ENCODE peak calls at places on chromosomes 6 and 20, in nine cellular contexts. One of them, this sample, is unnamed.

GRCh38 chr20:3080939-3081388 is 3.6 kb downstream of the AVP start:
- DNase-seq in GM23338: no peak
- DNase-seq in amygdala: peak; percentile 28
- DNase-seq in pancreas: no peak
- DNase-seq in stimulated activated CD4-positive, alpha-beta T cell treated with anti-CD3 and anti-CD28 coated beads, Interleukin-1b, Interleukin-23, amount 100 ng/mL, for 1 hour: no peak
- DNase-seq in thoracic aorta: no peak
- DNase-seq in fibroblast of mammary gland: peak; percentile 88
- DNase-seq in substantia nigra: peak; percentile 17
- DNase-seq in progenitor cell of endocrine pancreas: no peak
- DNase-seq in this sample: peak; percentile 86

GRCh38 chr6:166997768-166998255 is 1.4 kb upstream of the CEP43 start:
- DNase-seq in stimulated activated CD4-positive, alpha-beta T cell treated with anti-CD3 and anti-CD28 coated beads, Interleukin-1b, Interleukin-23, amount 100 ng/mL, for 1 hour: no peak
- DNase-seq in pancreas: peak; percentile 55
- DNase-seq in progenitor cell of endocrine pancreas: peak; percentile 36
- DNase-seq in fibroblast of mammary gland: peak; percentile 75
- DNase-seq in thoracic aorta: no peak
- DNase-seq in GM23338: peak; percentile 84
- DNase-seq in amygdala: peak; percentile 18
- DNase-seq in substantia nigra: peak; percentile 29
- DNase-seq in this sample: peak; percentile 59

GRCh38 chr6:42451146-42451594 is 556 bp downstream of the TRERF1 start:
- DNase-seq in thoracic aorta: no peak
- DNase-seq in stimulated activated CD4-positive, alpha-beta T cell treated with anti-CD3 and anti-CD28 coated beads, Interleukin-1b, Interleukin-23, amount 100 ng/mL, for 1 hour: no peak
- DNase-seq in fibroblast of mammary gland: no peak
- DNase-seq in GM23338: no peak
- DNase-seq in progenitor cell of endocrine pancreas: no peak
- DNase-seq in substantia nigra: no peak
- DNase-seq in amygdala: no peak
- DNase-seq in pancreas: no peak
- DNase-seq in this sample: no peak

GRCh38 chr6:129699661-129700060 is 10.3 kb downstream of the ARHGAP18 start:
- DNase-seq in substantia nigra: no peak
- DNase-seq in stimulated activated CD4-positive, alpha-beta T cell treated with anti-CD3 and anti-CD28 coated beads, Interleukin-1b, Interleukin-23, amount 100 ng/mL, for 1 hour: no peak
- DNase-seq in amygdala: no peak
- DNase-seq in progenitor cell of endocrine pancreas: no peak
- DNase-seq in thoracic aorta: no peak
- DNase-seq in GM23338: no peak
- DNase-seq in fibroblast of mammary gland: no peak
- DNase-seq in pancreas: no peak
- DNase-seq in this sample: no peak

GRCh38 chr20:40942015-40942414 is 86.6 kb upstream of the TOP1 start:
- DNase-seq in stimulated activated CD4-positive, alpha-beta T cell treated with anti-CD3 and anti-CD28 coated beads, Interleukin-1b, Interleukin-23, amount 100 ng/mL, for 1 hour: no peak
- DNase-seq in amygdala: no peak
- DNase-seq in fibroblast of mammary gland: no peak
- DNase-seq in pancreas: no peak
- DNase-seq in GM23338: no peak
- DNase-seq in substantia nigra: no peak
- DNase-seq in progenitor cell of endocrine pancreas: no peak
- DNase-seq in thoracic aorta: no peak
- DNase-seq in this sample: no peak

GRCh38 chr20:5657190-5657872 is 92.9 kb upstream of the SHLD1 start:
- DNase-seq in stimulated activated CD4-positive, alpha-beta T cell treated with anti-CD3 and anti-CD28 coated beads, Interleukin-1b, Interleukin-23, amount 100 ng/mL, for 1 hour: no peak
- DNase-seq in GM23338: no peak
- DNase-seq in progenitor cell of endocrine pancreas: no peak
- DNase-seq in thoracic aorta: no peak
- DNase-seq in pancreas: no peak
- DNase-seq in amygdala: no peak
- DNase-seq in fibroblast of mammary gland: peak; percentile 98
- DNase-seq in substantia nigra: no peak
- DNase-seq in this sample: no peak

GRCh38 chr6:30238178-30238795 is 25.1 kb upstream of the TRIM26 start:
- DNase-seq in pancreas: no peak
- DNase-seq in thoracic aorta: no peak
- DNase-seq in GM23338: peak; percentile 60
- DNase-seq in stimulated activated CD4-positive, alpha-beta T cell treated with anti-CD3 and anti-CD28 coated beads, Interleukin-1b, Interleukin-23, amount 100 ng/mL, for 1 hour: no peak
- DNase-seq in amygdala: no peak
- DNase-seq in fibroblast of mammary gland: peak; percentile 37
- DNase-seq in substantia nigra: no peak
- DNase-seq in progenitor cell of endocrine pancreas: no peak
- DNase-seq in this sample: no peak

GRCh38 chr6:36131517-36132220 is 1.4 kb downstream of the MAPK13 start:
- DNase-seq in thoracic aorta: no peak
- DNase-seq in fibroblast of mammary gland: peak; percentile 87
- DNase-seq in amygdala: no peak
- DNase-seq in progenitor cell of endocrine pancreas: no peak
- DNase-seq in substantia nigra: no peak
- DNase-seq in stimulated activated CD4-positive, alpha-beta T cell treated with anti-CD3 and anti-CD28 coated beads, Interleukin-1b, Interleukin-23, amount 100 ng/mL, for 1 hour: no peak
- DNase-seq in pancreas: peak; percentile 88
- DNase-seq in GM23338: no peak
- DNase-seq in this sample: peak; percentile 45

GRCh38 chr20:57323034-57323433 is 6.6 kb upstream of the SPO11 start:
- DNase-seq in GM23338: peak; percentile 50
- DNase-seq in progenitor cell of endocrine pancreas: no peak
- DNase-seq in substantia nigra: no peak
- DNase-seq in stimulated activated CD4-positive, alpha-beta T cell treated with anti-CD3 and anti-CD28 coated beads, Interleukin-1b, Interleukin-23, amount 100 ng/mL, for 1 hour: no peak
- DNase-seq in thoracic aorta: no peak
- DNase-seq in fibroblast of mammary gland: peak; percentile 21
- DNase-seq in amygdala: no peak
- DNase-seq in pancreas: no peak
- DNase-seq in this sample: no peak

GRCh38 chr6:29763491-29764289 is 40.5 kb downstream of the HLA-F start:
- DNase-seq in stimulated activated CD4-positive, alpha-beta T cell treated with anti-CD3 and anti-CD28 coated beads, Interleukin-1b, Interleukin-23, amount 100 ng/mL, for 1 hour: no peak
- DNase-seq in amygdala: no peak
- DNase-seq in pancreas: no peak
- DNase-seq in GM23338: no peak
- DNase-seq in progenitor cell of endocrine pancreas: no peak
- DNase-seq in thoracic aorta: no peak
- DNase-seq in fibroblast of mammary gland: peak; percentile 93
- DNase-seq in substantia nigra: no peak
- DNase-seq in this sample: no peak

GRCh38 chr20:59145926-59146800 is 17.5 kb upstream of the ZNF831 start:
- DNase-seq in stimulated activated CD4-positive, alpha-beta T cell treated with anti-CD3 and anti-CD28 coated beads, Interleukin-1b, Interleukin-23, amount 100 ng/mL, for 1 hour: peak; percentile 51
- DNase-seq in substantia nigra: no peak
- DNase-seq in fibroblast of mammary gland: no peak
- DNase-seq in pancreas: no peak
- DNase-seq in progenitor cell of endocrine pancreas: no peak
- DNase-seq in amygdala: no peak
- DNase-seq in GM23338: no peak
- DNase-seq in thoracic aorta: no peak
- DNase-seq in this sample: no peak

GRCh38 chr6:149906405-149906804 is 8.5 kb upstream of the RAET1E start:
- DNase-seq in pancreas: no peak
- DNase-seq in amygdala: no peak
- DNase-seq in progenitor cell of endocrine pancreas: no peak
- DNase-seq in substantia nigra: no peak
- DNase-seq in GM23338: no peak
- DNase-seq in thoracic aorta: no peak
- DNase-seq in stimulated activated CD4-positive, alpha-beta T cell treated with anti-CD3 and anti-CD28 coated beads, Interleukin-1b, Interleukin-23, amount 100 ng/mL, for 1 hour: no peak
- DNase-seq in fibroblast of mammary gland: no peak
- DNase-seq in this sample: no peak

GRCh38 chr6:154868143-154868594 is 126.9 kb upstream of the TIAM2 start:
- DNase-seq in amygdala: no peak
- DNase-seq in progenitor cell of endocrine pancreas: no peak
- DNase-seq in pancreas: no peak
- DNase-seq in stimulated activated CD4-positive, alpha-beta T cell treated with anti-CD3 and anti-CD28 coated beads, Interleukin-1b, Interleukin-23, amount 100 ng/mL, for 1 hour: no peak
- DNase-seq in fibroblast of mammary gland: peak; percentile 75
- DNase-seq in substantia nigra: no peak
- DNase-seq in GM23338: peak; percentile 85
- DNase-seq in thoracic aorta: no peak
- DNase-seq in this sample: no peak

GRCh38 chr6:137236581-137237355 is 17.6 kb upstream of the IFNGR1 start:
- DNase-seq in progenitor cell of endocrine pancreas: no peak
- DNase-seq in thoracic aorta: no peak
- DNase-seq in GM23338: no peak
- DNase-seq in substantia nigra: no peak
- DNase-seq in amygdala: no peak
- DNase-seq in pancreas: no peak
- DNase-seq in fibroblast of mammary gland: no peak
- DNase-seq in stimulated activated CD4-positive, alpha-beta T cell treated with anti-CD3 and anti-CD28 coated beads, Interleukin-1b, Interleukin-23, amount 100 ng/mL, for 1 hour: no peak
- DNase-seq in this sample: no peak

GRCh38 chr6:1558388-1558787 is 51.3 kb upstream of the FOXC1 start:
- DNase-seq in thoracic aorta: no peak
- DNase-seq in fibroblast of mammary gland: peak; percentile 61
- DNase-seq in substantia nigra: no peak
- DNase-seq in GM23338: peak; percentile 23
- DNase-seq in pancreas: no peak
- DNase-seq in amygdala: no peak
- DNase-seq in stimulated activated CD4-positive, alpha-beta T cell treated with anti-CD3 and anti-CD28 coated beads, Interleukin-1b, Interleukin-23, amount 100 ng/mL, for 1 hour: no peak
- DNase-seq in progenitor cell of endocrine pancreas: no peak
- DNase-seq in this sample: no peak

GRCh38 chr20:19824861-19825260 is 66.8 kb downstream of the RIN2 start:
- DNase-seq in thoracic aorta: no peak
- DNase-seq in stimulated activated CD4-positive, alpha-beta T cell treated with anti-CD3 and anti-CD28 coated beads, Interleukin-1b, Interleukin-23, amount 100 ng/mL, for 1 hour: no peak
- DNase-seq in GM23338: no peak
- DNase-seq in amygdala: no peak
- DNase-seq in pancreas: no peak
- DNase-seq in fibroblast of mammary gland: peak; percentile 44
- DNase-seq in progenitor cell of endocrine pancreas: no peak
- DNase-seq in substantia nigra: no peak
- DNase-seq in this sample: no peak

GRCh38 chr20:48284837-48285236 is 499.6 kb upstream of the SULF2 start:
- DNase-seq in thoracic aorta: no peak
- DNase-seq in pancreas: no peak
- DNase-seq in fibroblast of mammary gland: no peak
- DNase-seq in stimulated activated CD4-positive, alpha-beta T cell treated with anti-CD3 and anti-CD28 coated beads, Interleukin-1b, Interleukin-23, amount 100 ng/mL, for 1 hour: no peak
- DNase-seq in progenitor cell of endocrine pancreas: no peak
- DNase-seq in substantia nigra: no peak
- DNase-seq in GM23338: no peak
- DNase-seq in amygdala: no peak
- DNase-seq in this sample: no peak

GRCh38 chr6:3259491-3259958 is 778 bp downstream of the PSMG4 start:
- DNase-seq in GM23338: peak; percentile 65
- DNase-seq in stimulated activated CD4-positive, alpha-beta T cell treated with anti-CD3 and anti-CD28 coated beads, Interleukin-1b, Interleukin-23, amount 100 ng/mL, for 1 hour: no peak
- DNase-seq in progenitor cell of endocrine pancreas: no peak
- DNase-seq in amygdala: no peak
- DNase-seq in fibroblast of mammary gland: no peak
- DNase-seq in pancreas: no peak
- DNase-seq in substantia nigra: peak; percentile 48
- DNase-seq in thoracic aorta: no peak
- DNase-seq in this sample: peak; percentile 38

GRCh38 chr6:91299544-91300491 is 712.9 kb upstream of the MAP3K7 start:
- DNase-seq in pancreas: no peak
- DNase-seq in amygdala: no peak
- DNase-seq in thoracic aorta: no peak
- DNase-seq in GM23338: peak; percentile 78
- DNase-seq in progenitor cell of endocrine pancreas: no peak
- DNase-seq in substantia nigra: no peak
- DNase-seq in fibroblast of mammary gland: peak; percentile 1
- DNase-seq in stimulated activated CD4-positive, alpha-beta T cell treated with anti-CD3 and anti-CD28 coated beads, Interleukin-1b, Interleukin-23, amount 100 ng/mL, for 1 hour: no peak
- DNase-seq in this sample: peak; percentile 29

GRCh38 chr20:63973636-63974401 is 4.1 kb upstream of the ZNF512B start:
- DNase-seq in amygdala: peak; percentile 75
- DNase-seq in pancreas: peak; percentile 93
- DNase-seq in substantia nigra: peak; percentile 79
- DNase-seq in GM23338: peak; percentile 91
- DNase-seq in fibroblast of mammary gland: peak; percentile 76
- DNase-seq in progenitor cell of endocrine pancreas: peak; percentile 90
- DNase-seq in thoracic aorta: no peak
- DNase-seq in stimulated activated CD4-positive, alpha-beta T cell treated with anti-CD3 and anti-CD28 coated beads, Interleukin-1b, Interleukin-23, amount 100 ng/mL, for 1 hour: peak; percentile 80
- DNase-seq in this sample: peak; percentile 95

GRCh38 chr20:4998160-4998651 is 3.1 kb downstream of the SLC23A2 start:
- DNase-seq in amygdala: no peak
- DNase-seq in stimulated activated CD4-positive, alpha-beta T cell treated with anti-CD3 and anti-CD28 coated beads, Interleukin-1b, Interleukin-23, amount 100 ng/mL, for 1 hour: no peak
- DNase-seq in progenitor cell of endocrine pancreas: no peak
- DNase-seq in thoracic aorta: no peak
- DNase-seq in GM23338: peak; percentile 61
- DNase-seq in fibroblast of mammary gland: no peak
- DNase-seq in substantia nigra: no peak
- DNase-seq in pancreas: no peak
- DNase-seq in this sample: no peak

GRCh38 chr6:150775804-150776203 is 89.7 kb upstream of the MTHFD1L start:
- DNase-seq in progenitor cell of endocrine pancreas: no peak
- DNase-seq in stimulated activated CD4-positive, alpha-beta T cell treated with anti-CD3 and anti-CD28 coated beads, Interleukin-1b, Interleukin-23, amount 100 ng/mL, for 1 hour: no peak
- DNase-seq in amygdala: no peak
- DNase-seq in pancreas: no peak
- DNase-seq in GM23338: no peak
- DNase-seq in thoracic aorta: no peak
- DNase-seq in fibroblast of mammary gland: no peak
- DNase-seq in substantia nigra: no peak
- DNase-seq in this sample: no peak

GRCh38 chr6:795046-795445 is 102.1 kb upstream of the EXOC2 start:
- DNase-seq in thoracic aorta: no peak
- DNase-seq in substantia nigra: no peak
- DNase-seq in progenitor cell of endocrine pancreas: no peak
- DNase-seq in pancreas: no peak
- DNase-seq in fibroblast of mammary gland: no peak
- DNase-seq in stimulated activated CD4-positive, alpha-beta T cell treated with anti-CD3 and anti-CD28 coated beads, Interleukin-1b, Interleukin-23, amount 100 ng/mL, for 1 hour: no peak
- DNase-seq in amygdala: no peak
- DNase-seq in GM23338: no peak
- DNase-seq in this sample: no peak

GRCh38 chr20:22586645-22587310 is 2.4 kb upstream of the FOXA2 start:
- DNase-seq in GM23338: peak; percentile 87
- DNase-seq in substantia nigra: peak; percentile 10
- DNase-seq in stimulated activated CD4-positive, alpha-beta T cell treated with anti-CD3 and anti-CD28 coated beads, Interleukin-1b, Interleukin-23, amount 100 ng/mL, for 1 hour: no peak
- DNase-seq in thoracic aorta: no peak
- DNase-seq in amygdala: no peak
- DNase-seq in fibroblast of mammary gland: no peak
- DNase-seq in pancreas: peak; percentile 83
- DNase-seq in progenitor cell of endocrine pancreas: peak; percentile 72
- DNase-seq in this sample: peak; percentile 46

GRCh38 chr6:155120034-155120433 is 124.9 kb downstream of the TIAM2 start:
- DNase-seq in progenitor cell of endocrine pancreas: no peak
- DNase-seq in amygdala: no peak
- DNase-seq in substantia nigra: no peak
- DNase-seq in stimulated activated CD4-positive, alpha-beta T cell treated with anti-CD3 and anti-CD28 coated beads, Interleukin-1b, Interleukin-23, amount 100 ng/mL, for 1 hour: no peak
- DNase-seq in thoracic aorta: no peak
- DNase-seq in GM23338: peak; percentile 93
- DNase-seq in fibroblast of mammary gland: no peak
- DNase-seq in pancreas: no peak
- DNase-seq in this sample: no peak

GRCh38 chr6:136566007-136566487 is 15.8 kb upstream of the MAP7 start:
- DNase-seq in progenitor cell of endocrine pancreas: no peak
- DNase-seq in amygdala: no peak
- DNase-seq in stimulated activated CD4-positive, alpha-beta T cell treated with anti-CD3 and anti-CD28 coated beads, Interleukin-1b, Interleukin-23, amount 100 ng/mL, for 1 hour: no peak
- DNase-seq in substantia nigra: no peak
- DNase-seq in GM23338: no peak
- DNase-seq in pancreas: peak; percentile 29
- DNase-seq in thoracic aorta: no peak
- DNase-seq in fibroblast of mammary gland: no peak
- DNase-seq in this sample: peak; percentile 35

This sample was measured in left ventricle myocardium superior.